ENCODE peak calls at places on chromosomes 6 and 20, in six cellular contexts. J, N, H, B, G and L are unnamed samples.

GRCh38 chr6:18263561-18264337 is 581 bp downstream of the DEK start:
- DNase-seq in J (no peak), N (no peak), H (no peak), B (no peak), G (peak), L (no peak)

GRCh38 chr20:20395856-20396600 is 28.1 kb downstream of the INSM1 start:
- DNase-seq in J (peak), N (no peak), H (no peak), B (peak), G (no peak), L (no peak)

GRCh38 chr6:85406641-85407075 is 43.2 kb upstream of the NT5E start:
- DNase-seq in J (no peak), N (peak), H (no peak), B (no peak), G (no peak), L (no peak)

GRCh38 chr20:53952528-53953096 is 117.8 kb downstream of the BCAS1 start:
- DNase-seq in J (no peak), N (no peak), H (no peak), B (no peak), G (no peak), L (no peak)

GRCh38 chr20:1391640-1392442 is 1.0 kb downstream of the FKBP1A start:
- DNase-seq in J (peak), N (peak), H (peak), B (no peak), G (peak), L (no peak)

GRCh38 chr6:33344771-33345697 is 27.5 kb upstream of the ZBTB22 start:
- DNase-seq in J (peak), N (peak), H (peak), B (peak), G (peak), L (peak)

GRCh38 chr6:71226151-71226550 is 62.5 kb upstream of the OGFRL1 start:
- DNase-seq in J (no peak), N (no peak), H (no peak), B (no peak), G (no peak), L (no peak)

GRCh38 chr20:7993238-7993637 is 26.3 kb downstream of the TMX4 start:
- DNase-seq in J (no peak), N (no peak), H (no peak), B (no peak), G (no peak), L (no peak)

GRCh38 chr6:5989141-5989723 is 17.5 kb downstream of the NRN1 start:
- DNase-seq in J (no peak), N (no peak), H (no peak), B (no peak), G (no peak), L (no peak)

GRCh38 chr6:99613705-99614429 is 7.2 kb downstream of the PRDM13 start:
- DNase-seq in J (peak), N (no peak), H (peak), B (no peak), G (no peak), L (peak)

GRCh38 chr6:56517155-56517745 is 125.4 kb downstream of the DST start:
- DNase-seq in J (no peak), N (peak), H (no peak), B (no peak), G (peak), L (no peak)

GRCh38 chr20:63624486-63624885 is 2.4 kb downstream of the GMEB2 start:
- DNase-seq in J (no peak), N (peak), H (peak), B (no peak), G (peak), L (no peak)

GRCh38 chr20:49387606-49387939 is 94.9 kb downstream of the KCNB1 start:
- DNase-seq in J (no peak), N (no peak), H (no peak), B (no peak), G (no peak), L (no peak)

GRCh38 chr6:105389543-105389942 is 13.3 kb downstream of the PREP start:
- DNase-seq in J (peak), N (no peak), H (peak), B (no peak), G (no peak), L (no peak)
- H3K18ac ChIP-seq in J (no peak), N (no peak), H (no peak), B (no peak), G (no peak), L (no peak)

GRCh38 chr6:81752084-81752968 is at the start of gene TENT5A:
- DNase-seq in J (peak), N (peak), H (peak), B (peak), G (peak), L (peak)

GRCh38 chr6:81752969-81753708 is 658 bp upstream of the TENT5A start:
- DNase-seq in J (peak), N (peak), H (peak), B (peak), G (peak), L (peak)

GRCh38 chr6:81750201-81750600 is 2.3 kb downstream of the TENT5A start:
- DNase-seq in J (no peak), N (no peak), H (no peak), B (no peak), G (no peak), L (no peak)

GRCh38 chr6:81750660-81751387 is 1.7 kb downstream of the TENT5A start:
- DNase-seq in J (no peak), N (peak), H (peak), B (no peak), G (no peak), L (no peak)

GRCh38 chr6:81751388-81752083 is 945 bp downstream of the TENT5A start:
- DNase-seq in J (peak), N (peak), H (peak), B (peak), G (peak), L (peak)
- H3K18ac ChIP-seq in J (peak), N (peak), H (no peak), B (peak), G (peak), L (peak)

GRCh38 chr6:41560440-41561192 is 14.4 kb downstream of the FOXP4 start:
- DNase-seq in J (peak), N (no peak), H (peak), B (peak), G (peak), L (no peak)
- H3K18ac ChIP-seq in J (no peak), N (no peak), H (peak), B (peak), G (peak), L (peak)

DNA sequence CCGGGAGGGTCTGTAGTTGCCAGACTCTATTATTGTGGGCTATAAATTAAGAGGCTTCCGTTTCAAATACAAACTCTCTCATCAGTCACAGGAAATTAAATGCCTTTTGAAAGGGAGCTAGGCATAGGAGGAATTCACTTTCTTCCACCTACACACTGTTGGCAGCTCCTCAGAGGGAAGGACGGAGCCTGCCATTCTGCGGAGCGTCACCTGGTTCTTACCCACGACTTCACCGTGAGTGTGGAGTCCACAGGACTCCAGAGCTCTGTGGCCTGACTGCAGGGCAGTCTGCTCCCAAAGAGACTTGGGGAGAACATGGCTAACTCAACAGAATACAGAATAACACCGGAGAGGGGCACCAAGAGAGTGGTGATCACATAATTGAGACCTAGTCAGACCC is 140.9 kb upstream of the AGPAT4 start:
- DNase-seq in J (no peak), N (no peak), H (no peak), B (no peak), G (no peak), L (no peak)
- H3K18ac ChIP-seq in J (no peak), N (no peak), H (no peak), B (peak), G (no peak), L (no peak)

GRCh38 chr6:109008951-109009760 is 85.5 kb downstream of the SESN1 start:
- DNase-seq in J (peak), N (peak), H (peak), B (peak), G (peak), L (peak)
- H3K18ac ChIP-seq in J (peak), N (peak), H (peak), B (peak), G (peak), L (peak)

GRCh38 chr6:24961852-24962251 is 26.1 kb upstream of the RIPOR2 start:
- DNase-seq in J (no peak), N (no peak), H (no peak), B (no peak), G (no peak), L (no peak)
- H3K18ac ChIP-seq in J (no peak), N (no peak), H (no peak), B (no peak), G (no peak), L (no peak)